ENCODE peak calls at places on chromosomes 6 and 20, in five cellular contexts. U is heart right ventricle, H is NCI-H1092 treated with DMSO at 0.1 percent for 48 hours, Y is hippocampal formation, D is retina. E is an unnamed sample.

GRCh38 chr6:161058746-161059145 is 67.2 kb downstream of the MAP3K4 start:
- DNase-seq in U (no peak), H (no peak), Y (no peak), D (no peak), E (no peak)

GRCh38 chr20:51565741-51566140 is 23.2 kb upstream of the NFATC2 start:
- DNase-seq in U (no peak), H (no peak), Y (no peak), D (no peak), E (no peak)

GRCh38 chr6:22970004-22970403 is 400.6 kb downstream of the HDGFL1 start:
- DNase-seq in U (no peak), H (no peak), Y (no peak), D (no peak), E (no peak)

GRCh38 chr20:33399924-33400323 is 1.4 kb downstream of the CDK5RAP1 start:
- DNase-seq in U (no peak), H (no peak), Y (no peak), D (no peak), E (no peak)

GRCh38 chr20:64111841-64112641 is 4.7 kb upstream of the NPBWR2 start:
- DNase-seq in U (no peak), H (no peak), Y (no peak), D (no peak), E (no peak)

GRCh38 chr20:905396-905961 is 10.7 kb downstream of the ANGPT4 start:
- DNase-seq in U (no peak), H (no peak), Y (no peak), D (no peak), E (no peak)

GRCh38 chr20:17912916-17913315 is 55.7 kb downstream of the SNX5 start:
- DNase-seq in U (no peak), H (no peak), Y (no peak), D (no peak), E (no peak)

GRCh38 chr6:118509009-118509617 is 39.0 kb upstream of the PLN start:
- DNase-seq in U (no peak), H (peak; percentile 66), Y (peak; percentile 59), D (no peak), E (peak; percentile 32)

GRCh38 chr6:15427360-15428070 is 181.6 kb downstream of the JARID2 start:
- DNase-seq in U (no peak), H (no peak), Y (peak; percentile 22), D (no peak), E (no peak)

GRCh38 chr20:41047279-41047974 is 18.8 kb downstream of the TOP1 start:
- DNase-seq in U (no peak), H (no peak), Y (no peak), D (no peak), E (no peak)

GRCh38 chr6:116562019-116562403 is 8.5 kb downstream of the CALHM4 start:
- DNase-seq in U (no peak), H (no peak), Y (no peak), D (no peak), E (no peak)

GRCh38 chr20:19784511-19785172 is 26.6 kb downstream of the RIN2 start:
- DNase-seq in U (peak; percentile 31), H (peak; percentile 88), Y (peak; percentile 90), D (peak; percentile 81), E (peak; percentile 56)

GRCh38 chr6:145137425-145137824 is 597.9 kb downstream of the EPM2A start:
- DNase-seq in U (no peak), H (no peak), Y (no peak), D (no peak), E (no peak)

GRCh38 chr6:98827295-98828159 is 6.8 kb upstream of the POU3F2 start:
- DNase-seq in U (no peak), H (no peak), Y (peak; percentile 68), D (peak; percentile 75), E (no peak)

GRCh38 chr20:57899554-57899953 is 189.7 kb upstream of the PMEPA1 start:
- DNase-seq in U (no peak), H (no peak), Y (no peak), D (no peak), E (no peak)

GRCh38 chr6:39060467-39061160 is 12.0 kb downstream of the GLP1R start:
- DNase-seq in U (no peak), H (no peak), Y (no peak), D (no peak), E (no peak)

GRCh38 chr6:3328796-3329195 is 70.0 kb downstream of the PSMG4 start:
- DNase-seq in U (peak; percentile 63), H (no peak), Y (no peak), D (no peak), E (no peak)

GRCh38 chr6:11069760-11070159 is 23.9 kb upstream of the SMIM13 start:
- DNase-seq in U (no peak), H (no peak), Y (no peak), D (no peak), E (no peak)

GRCh38 chr20:47353697-47354387 is 2.7 kb downstream of the ZMYND8 start:
- DNase-seq in U (no peak), H (no peak), Y (peak; percentile 68), D (peak; percentile 37), E (no peak)

GRCh38 chr20:51801220-51801991 is 915 bp downstream of the SALL4 start:
- DNase-seq in U (no peak), H (no peak), Y (no peak), D (no peak), E (peak; percentile 9)

GRCh38 chr6:32084780-32085179 is 24.4 kb downstream of the TNXB start:
- DNase-seq in U (no peak), H (no peak), Y (no peak), D (no peak), E (no peak)

GRCh38 chr6:168078199-168078942 is 641 bp downstream of the FRMD1 start:
- DNase-seq in U (no peak), H (no peak), Y (no peak), D (no peak), E (no peak)

GRCh38 chr6:109783245-109783990 is 92.3 kb downstream of the FIG4 start:
- DNase-seq in U (no peak), H (no peak), Y (no peak), D (no peak), E (peak; percentile 15)

GRCh38 chr6:84150680-84151079 is 76.8 kb downstream of the CEP162 start:
- DNase-seq in U (no peak), H (no peak), Y (no peak), D (no peak), E (peak; percentile 9)

GRCh38 chr6:33949111-33949510 is 145.3 kb upstream of the MLN start:
- DNase-seq in U (no peak), H (no peak), Y (no peak), D (no peak), E (no peak)

GRCh38 chr20:17518339-17519052 is 12.7 kb downstream of the BFSP1 start:
- DNase-seq in U (no peak), H (no peak), Y (no peak), D (no peak), E (no peak)

GRCh38 chr6:82371799-82372508 is 8.3 kb downstream of the TPBG start:
- DNase-seq in U (no peak), H (no peak), Y (no peak), D (no peak), E (no peak)

GRCh38 chr6:99589290-99589672 is 17.4 kb upstream of the PRDM13 start:
- DNase-seq in U (no peak), H (peak; percentile 47), Y (no peak), D (peak; percentile 69), E (no peak)

GRCh38 chr6:116220172-116220571 is 33.7 kb downstream of the TSPYL4 start:
- DNase-seq in U (peak; percentile 25), H (peak; percentile 1), Y (peak; percentile 67), D (no peak), E (no peak)

GRCh38 chr6:69988458-69989126 is 122.2 kb downstream of the COL19A1 start:
- DNase-seq in U (no peak), H (no peak), Y (no peak), D (no peak), E (no peak)

GRCh38 chr20:11045412-11046175 is 371.8 kb upstream of the JAG1 start:
- DNase-seq in U (no peak), H (no peak), Y (no peak), D (no peak), E (no peak)

GRCh38 chr6:50850223-50850751 is 31.6 kb downstream of the TFAP2B start:
- DNase-seq in U (no peak), H (no peak), Y (no peak), D (peak; percentile 84), E (no peak)

GRCh38 chr6:20427856-20428255 is 26.2 kb downstream of the E2F3 start:
- DNase-seq in U (no peak), H (no peak), Y (no peak), D (no peak), E (no peak)

GRCh38 chr6:18154507-18155272 is at the start of gene TPMT:
- DNase-seq in U (peak; percentile 99), H (peak; percentile 93), Y (no peak), D (peak; percentile 89), E (peak; percentile 17)

GRCh38 chr6:168116446-168116974 is 37.5 kb upstream of the FRMD1 start:
- DNase-seq in U (no peak), H (no peak), Y (no peak), D (no peak), E (no peak)

GRCh38 chr6:2542858-2543218 is 207.9 kb downstream of the MYLK4 start:
- DNase-seq in U (no peak), H (no peak), Y (no peak), D (no peak), E (peak; percentile 68)

GRCh38 chr20:13865825-13866351 is 81.1 kb downstream of the NDUFAF5 start:
- DNase-seq in U (no peak), H (peak; percentile 77), Y (no peak), D (no peak), E (no peak)

E was measured in activated CD8-positive, alpha-beta T cell treated with anti-CD3 and anti-CD28 coated beads for 36 hours.